ENCODE peak calls at places on chromosome 7, in seven cellular contexts. P is GM23338, W is upper lobe of left lung, R is breast epithelium, E is HCT116, Q is prostate gland, D is stomach. X is an unnamed sample.

GRCh38 chr7:151735854-151736402 is 141.0 kb downstream of the PRKAG2 start:
- DNase-seq in P (peak; percentile 48), W (no peak), R (no peak), E (no peak), Q (no peak), D (no peak), X (no peak)

GRCh38 chr7:41942468-41943097 is 239.7 kb upstream of the INHBA start:
- DNase-seq in P (peak; percentile 45), W (peak; percentile 83), R (no peak), E (no peak), Q (no peak), D (no peak), X (no peak)

GRCh38 chr7:24788956-24789576 is 31.8 kb upstream of the GSDME start:
- DNase-seq in P (no peak), W (no peak), R (no peak), E (no peak), Q (no peak), D (no peak), X (no peak)

GRCh38 chr7:133602291-133602690 is 349.4 kb downstream of the EXOC4 start:
- DNase-seq in P (peak; percentile 14), W (no peak), R (no peak), E (no peak), Q (no peak), D (no peak), X (no peak)

GRCh38 chr7:105024734-105025133 is 10.7 kb downstream of the KMT2E start:
- DNase-seq in P (no peak), W (no peak), R (no peak), E (no peak), Q (no peak), D (no peak), X (no peak)

GRCh38 chr7:41940760-41941343 is 238.0 kb upstream of the INHBA start:
- DNase-seq in P (peak; percentile 86), W (no peak), R (peak; percentile 53), E (peak; percentile 32), Q (peak; percentile 72), D (peak; percentile 66), X (peak; percentile 83)

GRCh38 chr7:139777948-139778841 is at the start of gene HIPK2:
- DNase-seq in P (peak; percentile 80), W (peak; percentile 95), R (peak; percentile 51), E (no peak), Q (peak; percentile 74), D (peak; percentile 80), X (peak; percentile 86)

GRCh38 chr7:137440434-137440830 is 96.9 kb upstream of the PTN start:
- DNase-seq in P (no peak), W (no peak), R (no peak), E (no peak), Q (no peak), D (no peak), X (no peak)

GRCh38 chr7:10237306-10237705 is 736.4 kb upstream of the PHF14 start:
- DNase-seq in P (no peak), W (no peak), R (no peak), E (peak; percentile 16), Q (no peak), D (no peak), X (no peak)

GRCh38 chr7:100873599-100874299 is 1.2 kb upstream of the SRRT start:
- DNase-seq in P (no peak), W (no peak), R (no peak), E (no peak), Q (no peak), D (no peak), X (no peak)
- H3K27ac ChIP-seq in P (peak overlapping the region; percentile 99), W (peak overlapping the region; percentile 92), R (peak overlapping the region; percentile 97), E (peak overlapping the region; percentile 84), Q (peak overlapping the region; percentile 90), D (peak overlapping the region; percentile 96), X (peak overlapping the region; percentile 93)

DNA sequence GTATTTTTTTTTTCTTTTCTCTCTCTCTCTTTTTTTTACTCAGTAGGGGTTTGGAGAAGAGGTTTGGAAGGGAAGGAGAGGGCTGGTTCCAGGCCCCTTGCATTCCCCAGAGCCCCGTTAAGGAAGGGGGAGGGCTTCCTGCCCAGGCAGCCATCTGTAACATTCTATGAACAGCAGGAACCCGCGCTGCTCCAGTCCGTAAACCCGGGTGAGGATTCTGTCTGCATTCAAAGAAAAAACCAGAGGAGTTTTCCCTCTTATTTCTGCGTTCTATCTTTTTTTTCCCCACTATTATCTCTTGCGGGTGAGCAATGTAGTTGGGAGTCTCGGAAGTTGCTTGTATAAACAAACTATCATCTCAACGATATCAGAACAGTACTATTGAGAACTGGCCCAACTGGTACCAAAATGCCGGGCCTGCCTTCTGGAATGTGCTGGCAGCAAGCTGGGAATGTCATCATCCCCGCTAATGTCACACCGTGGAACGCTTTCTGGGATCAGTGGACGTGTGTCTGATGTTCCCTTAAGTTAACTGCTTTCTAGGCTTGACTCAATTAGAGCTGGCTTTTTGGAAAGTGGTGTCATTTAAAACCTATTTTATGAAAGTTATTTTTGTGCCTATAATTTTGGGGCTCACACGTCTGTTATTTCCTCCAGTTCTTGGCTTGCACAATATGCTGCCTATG is 153.1 kb upstream of the MEOX2 start:
- DNase-seq in P (peak; percentile 86), W (no peak), R (no peak), E (no peak), Q (no peak), D (no peak), X (peak; percentile 78)
- TF ChIP-seq POLR2AphosphoS5 in P (no peak), W (peak; percentile 28), R (no peak), E (no peak), Q (no peak), D (no peak), X (no peak)

GRCh38 chr7:7792089-7792488 is 73.7 kb upstream of the RPA3 start:
- DNase-seq in P (no peak), W (no peak), R (no peak), E (no peak), Q (no peak), D (no peak), X (no peak)

GRCh38 chr7:7795736-7796135 is 77.3 kb upstream of the RPA3 start:
- DNase-seq in P (no peak), W (no peak), R (no peak), E (peak; percentile 23), Q (no peak), D (no peak), X (no peak)

GRCh38 chr7:7793249-7793648 is 74.8 kb upstream of the RPA3 start:
- DNase-seq in P (peak; percentile 64), W (no peak), R (no peak), E (no peak), Q (no peak), D (no peak), X (no peak)

GRCh38 chr7:7795203-7795602 is 76.8 kb upstream of the RPA3 start:
- DNase-seq in P (no peak), W (no peak), R (no peak), E (no peak), Q (no peak), D (no peak), X (no peak)

DNA sequence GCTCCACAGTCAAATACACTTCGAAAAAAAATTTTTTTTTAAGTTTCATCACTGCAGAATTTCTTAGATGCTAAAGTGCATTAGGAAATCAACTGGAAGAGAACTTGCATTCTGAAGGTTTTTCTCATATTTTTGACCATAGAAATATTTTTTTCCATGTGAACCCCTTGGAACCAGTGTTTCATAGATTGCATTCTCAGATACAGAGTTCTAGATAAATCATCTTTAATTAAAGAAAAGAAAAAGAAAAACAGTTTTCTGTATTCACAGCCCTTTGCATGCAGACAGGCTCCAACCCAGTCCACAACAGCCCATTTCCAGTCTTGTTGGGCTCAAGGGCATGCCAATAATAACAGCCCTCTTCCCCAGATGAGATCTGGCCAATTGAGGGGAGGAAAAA is 75.5 kb upstream of the RPA3 start:
- DNase-seq in P (no peak), W (no peak), R (no peak), E (no peak), Q (no peak), D (no peak), X (no peak)
- H3K27ac ChIP-seq in P (peak overlapping the region; percentile 53), W (no peak overlapping the region), R (no peak overlapping the region), E (no peak overlapping the region), Q (no peak overlapping the region), D (no peak overlapping the region), X (no peak overlapping the region)

GRCh38 chr7:112481833-112482669 is 1.3 kb downstream of the LSMEM1 start:
- DNase-seq in P (peak; percentile 46), W (no peak), R (peak; percentile 71), E (peak; percentile 50), Q (peak; percentile 19), D (no peak), X (peak; percentile 90)

GRCh38 chr7:112481337-112481736 is 546 bp downstream of the LSMEM1 start:
- DNase-seq in P (no peak), W (no peak), R (no peak), E (no peak), Q (no peak), D (no peak), X (no peak)

DNA sequence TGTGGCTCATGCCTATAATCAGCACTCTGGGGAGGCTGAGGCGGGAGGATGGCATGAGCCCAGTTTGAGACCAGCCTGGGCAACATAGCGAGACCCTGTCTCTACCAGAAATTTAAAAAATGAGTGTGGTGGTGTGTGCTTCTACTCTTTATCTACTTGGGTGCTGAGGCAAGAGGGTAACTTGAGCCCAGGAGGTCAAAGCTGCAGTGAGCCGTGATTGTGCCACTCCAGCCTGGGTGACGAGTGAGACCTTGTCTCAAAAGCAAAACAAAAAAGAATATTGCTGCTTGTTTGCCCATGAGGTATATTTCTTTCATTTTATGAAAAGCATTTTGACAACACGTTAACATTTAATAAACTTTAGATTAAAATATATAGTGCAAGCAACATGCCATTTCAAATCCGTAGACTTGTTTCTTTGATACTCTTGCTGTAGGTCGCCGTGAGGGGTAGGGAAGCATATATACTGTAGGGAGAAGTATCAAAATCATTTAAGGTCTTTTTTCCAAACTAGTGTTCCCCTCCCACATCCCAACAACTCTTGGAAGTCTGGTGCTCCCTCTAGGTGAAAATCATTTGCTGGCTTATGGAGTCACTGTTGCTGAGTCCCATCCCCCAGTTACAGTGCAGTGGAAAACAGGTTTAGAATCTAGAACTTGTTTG is 4.3 kb upstream of the LSMEM1 start:
- DNase-seq in P (no peak), W (no peak), R (no peak), E (no peak), Q (no peak), D (no peak), X (no peak)
- TF ChIP-seq POLR2AphosphoS5 in P (no peak), W (no peak), R (no peak), E (no peak), Q (no peak), D (no peak), X (no peak)